ENCODE peak calls at places on chromosomes 13 and 19, in four cellular contexts. P is fibroblast of the aortic adventitia, D is cardiac fibroblast, Z is skeletal muscle cell. O is an unnamed sample.

GRCh38 chr13:73195091-73195490 is 136.3 kb downstream of the KLF5 start:
- DNase-seq in D (no peak), P (no peak), Z (no peak), O (no peak)

GRCh38 chr19:4911786-4912672 is 2.7 kb downstream of the UHRF1 start:
- DNase-seq in D (peak), P (peak), Z (peak), O (peak)

GRCh38 chr19:40294560-40294959 is 9.4 kb upstream of the AKT2 start:
- DNase-seq in P (no peak), D (no peak), Z (no peak), O (no peak)

GRCh38 chr19:42114412-42114811 is 17.8 kb downstream of the POU2F2 start:
- DNase-seq in P (no peak), D (no peak), Z (no peak), O (no peak)

GRCh38 chr13:96816261-96816660 is 178.0 kb downstream of the OXGR1 start:
- DNase-seq in Z (peak), P (peak), D (peak), O (no peak)

GRCh38 chr13:65336916-65337315 is 1893.2 kb downstream of the PCDH9 start:
- DNase-seq in Z (peak), D (no peak), P (peak), O (no peak)

GRCh38 chr13:72586519-72586918 is 140.9 kb downstream of the MZT1 start:
- DNase-seq in D (peak), Z (no peak), P (no peak), O (no peak)

GRCh38 chr19:7395793-7396192 is 47.1 kb downstream of the ARHGEF18 start:
- DNase-seq in P (no peak), Z (no peak), D (no peak), O (peak)

GRCh38 chr19:29576761-29577661 is 29.1 kb upstream of the POP4 start:
- DNase-seq in D (peak), P (peak), Z (no peak), O (no peak)

GRCh38 chr13:40776232-40776631 is 5.2 kb upstream of the MRPS31 start:
- DNase-seq in D (no peak), Z (no peak), P (no peak), O (no peak)

GRCh38 chr13:40777166-40777956 is 6.4 kb upstream of the MRPS31 start:
- DNase-seq in Z (no peak), P (peak), D (peak), O (peak)

GRCh38 chr13:40777957-40778235 is 6.9 kb upstream of the MRPS31 start:
- DNase-seq in P (no peak), D (no peak), Z (no peak), O (peak)

GRCh38 chr13:40774672-40775071 is 3.7 kb upstream of the MRPS31 start:
- DNase-seq in P (no peak), Z (no peak), D (no peak), O (no peak)

GRCh38 chr13:40776681-40777165 is 5.7 kb upstream of the MRPS31 start:
- DNase-seq in D (peak), P (no peak), Z (no peak), O (peak)
- H3K4me3 ChIP-seq in D (no peak), P (no peak), Z (no peak), O (no peak)

DNA sequence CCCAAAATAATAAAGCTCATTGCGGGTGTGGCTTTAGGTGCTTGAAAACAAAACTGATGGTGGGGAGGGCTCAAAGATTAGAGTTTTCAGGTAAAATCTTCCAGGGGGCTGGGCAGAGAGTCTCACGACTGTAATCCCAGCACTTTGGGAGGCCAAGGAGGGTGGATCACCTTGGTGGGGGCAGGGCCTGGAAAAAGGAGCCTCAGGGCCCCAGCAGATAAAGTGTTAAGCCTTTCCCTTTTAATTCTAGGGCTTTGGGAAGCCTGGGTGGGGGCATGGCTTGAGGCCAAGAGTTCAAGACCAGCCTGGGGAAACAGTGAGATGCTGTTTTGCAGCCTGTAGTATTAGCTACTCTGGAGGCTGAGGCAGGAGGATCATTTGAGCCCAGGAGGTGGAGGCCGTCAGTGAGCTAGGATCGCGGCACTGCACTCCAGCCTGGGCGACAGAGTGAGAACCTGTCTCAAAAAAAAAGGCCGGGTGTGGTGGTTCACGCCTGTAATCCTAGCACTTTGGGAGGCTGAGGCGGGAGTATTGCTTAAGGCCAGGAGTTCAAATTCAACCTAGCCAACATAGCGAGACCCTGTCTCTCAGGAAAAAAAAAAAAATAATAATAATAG is 1.7 kb downstream of the IRGQ start:
- DNase-seq in D (no peak), Z (no peak), P (no peak), O (no peak)
- H3K4me3 ChIP-seq in D (peak), Z (peak), P (peak), O (no peak)

DNA sequence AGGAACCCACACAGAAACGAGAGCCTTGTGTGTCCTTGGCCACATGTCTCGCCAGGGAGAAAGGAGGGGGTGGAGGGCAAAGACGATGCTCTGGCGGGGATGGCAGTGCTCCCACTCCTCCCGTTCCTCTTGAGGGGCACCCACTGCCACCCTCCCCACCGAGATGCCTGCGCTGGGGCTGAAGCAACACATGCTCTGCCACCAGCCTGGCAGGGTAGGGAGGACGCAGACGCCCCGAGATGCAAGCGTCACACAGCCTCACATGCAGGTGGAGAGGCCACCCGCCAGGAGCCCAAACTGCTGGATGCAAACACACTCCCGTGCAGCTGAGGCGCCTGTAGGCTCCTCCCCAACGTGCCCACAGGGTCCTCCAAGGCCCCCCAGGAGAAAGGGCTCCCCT is 2.7 kb downstream of the ADGRL1 start:
- DNase-seq in P (no peak), Z (no peak), D (no peak), O (no peak)
- H3K4me3 ChIP-seq in P (no peak), Z (no peak), D (no peak), O (no peak)

DNA sequence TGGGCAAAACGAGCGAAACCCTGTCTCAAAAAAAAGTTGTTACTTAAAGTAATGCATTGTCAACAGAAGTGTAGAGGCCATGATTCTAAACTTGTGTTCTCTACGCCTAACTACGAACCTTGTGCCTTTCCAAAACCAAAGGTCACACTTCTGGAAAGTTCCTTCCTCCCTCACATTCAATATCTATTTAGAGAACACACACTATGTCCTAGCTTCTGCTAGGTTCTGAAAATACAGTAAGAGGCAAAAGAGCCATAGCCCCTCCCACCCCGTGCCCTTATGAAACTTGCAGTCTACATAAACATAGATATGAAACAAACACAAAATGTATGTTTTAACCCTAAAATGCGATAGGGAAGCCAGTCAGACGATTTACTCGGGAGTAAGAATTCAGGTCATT is 36.4 kb downstream of the RNF6 start:
- DNase-seq in P (no peak), D (no peak), Z (no peak), O (no peak)
- H3K4me3 ChIP-seq in P (peak), D (peak), Z (peak), O (peak)

DNA sequence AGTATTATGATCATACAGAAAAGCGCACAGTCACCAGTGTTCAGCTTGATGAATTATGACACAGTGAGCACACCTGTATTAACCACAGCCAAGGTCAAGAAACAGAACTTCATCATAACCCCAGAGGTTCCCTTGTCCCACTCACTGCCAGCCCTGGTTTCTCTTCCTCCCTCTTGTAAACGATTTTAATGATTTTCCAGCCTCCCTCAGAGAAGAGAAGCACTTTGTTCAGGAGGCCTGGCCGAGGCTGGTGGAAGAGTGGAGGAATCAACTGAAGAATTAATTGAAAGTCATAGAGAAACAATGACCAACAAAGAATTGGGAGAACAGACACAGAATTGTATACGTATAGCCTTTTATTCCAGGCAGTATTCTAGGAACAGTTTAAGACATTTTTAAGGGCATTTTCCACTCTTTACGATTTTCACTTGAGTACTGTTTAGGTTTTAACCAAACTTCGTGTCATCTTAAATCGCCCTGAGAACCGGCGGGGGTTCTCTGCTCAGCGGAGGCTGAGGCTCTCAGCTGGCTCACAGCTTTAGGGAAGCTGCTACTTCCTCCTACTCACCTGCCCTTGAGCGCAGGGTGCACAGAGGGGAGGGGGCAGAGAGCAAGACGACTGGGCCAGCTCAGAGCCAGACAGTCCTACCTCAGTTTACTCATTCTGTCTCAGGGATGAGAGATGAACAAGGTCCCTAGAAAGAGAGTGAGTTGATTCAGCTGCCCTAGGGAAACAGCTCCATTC is 108.6 kb downstream of the AKAP11 start:
- DNase-seq in Z (no peak), P (no peak), D (no peak), O (no peak)
- H3K4me3 ChIP-seq in Z (no peak), P (no peak), D (no peak), O (no peak)

GRCh38 chr19:3670796-3671679 is 29.2 kb downstream of the PIP5K1C start:
- DNase-seq in P (peak), D (peak), Z (peak), O (no peak)
- H3K4me3 ChIP-seq in P (peak), D (no peak), Z (no peak), O (peak)

DNA sequence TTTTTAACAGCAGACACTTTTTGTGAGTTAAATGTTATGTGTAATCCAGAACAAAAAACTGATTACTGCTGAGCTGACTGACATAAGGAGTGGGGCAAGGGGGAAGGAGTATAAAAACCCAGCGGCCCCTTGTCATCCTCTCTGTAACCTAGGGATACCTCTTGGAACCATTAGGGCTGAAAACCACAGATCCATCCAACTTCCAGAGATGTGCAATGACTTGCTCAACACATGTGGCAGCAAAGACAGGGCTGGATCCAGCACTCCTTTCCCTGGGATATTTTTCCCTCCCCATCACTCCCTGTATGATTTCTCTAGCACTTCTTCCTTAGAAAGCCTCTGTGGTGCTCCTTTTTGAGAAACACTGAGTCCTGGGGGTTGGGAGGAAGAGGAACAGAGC is 219.6 kb downstream of the COG6 start:
- DNase-seq in P (peak), Z (no peak), D (peak), O (no peak)
- H3K4me3 ChIP-seq in P (no peak), Z (no peak), D (no peak), O (no peak)

GRCh38 chr19:12886943-12887747 is at the start of gene KLF1:
- DNase-seq in P (no peak), D (no peak), Z (no peak), O (no peak)
- H3K4me3 ChIP-seq in P (no peak), D (peak), Z (no peak), O (peak)

O was measured in small intestine.